ENCODE peak calls at places on chromosome 7, in four cellular contexts. One of them, this sample, is unnamed.

GRCh38 chr7:380226-380550 is 90.2 kb downstream of the FOXL3 start:
- DNase-seq in K562: no peak
- DNase-seq in HCT116: no peak
- DNase-seq in mammary epithelial cell: no peak
- DNase-seq in this sample: no peak

GRCh38 chr7:2834748-2835441 is 9.2 kb downstream of the GNA12 start:
- DNase-seq in mammary epithelial cell: no peak
- DNase-seq in K562: no peak
- DNase-seq in HCT116: no peak
- DNase-seq in this sample: no peak

GRCh38 chr7:26857534-26858228 is 6.7 kb downstream of the SKAP2 start:
- DNase-seq in mammary epithelial cell: peak
- DNase-seq in K562: no peak
- DNase-seq in HCT116: no peak
- DNase-seq in this sample: no peak

GRCh38 chr7:77811895-77812685 is 13.5 kb downstream of the PHTF2 start:
- DNase-seq in K562: no peak
- DNase-seq in mammary epithelial cell: peak
- DNase-seq in HCT116: no peak
- DNase-seq in this sample: peak

GRCh38 chr7:130903358-130903974 is 169.5 kb upstream of the KLF14 start:
- DNase-seq in K562: no peak
- DNase-seq in mammary epithelial cell: peak
- DNase-seq in HCT116: no peak
- DNase-seq in this sample: peak

GRCh38 chr7:36390199-36391090 is 783 bp downstream of the ANLN start:
- DNase-seq in K562: peak
- DNase-seq in HCT116: peak
- DNase-seq in mammary epithelial cell: peak
- DNase-seq in this sample: peak

GRCh38 chr7:35785250-35785649 is 15.6 kb upstream of the SEPTIN7 start:
- DNase-seq in mammary epithelial cell: no peak
- DNase-seq in K562: no peak
- DNase-seq in HCT116: no peak
- DNase-seq in this sample: no peak

GRCh38 chr7:26369519-26370385 is 78.1 kb downstream of the SNX10 start:
- DNase-seq in HCT116: peak
- DNase-seq in mammary epithelial cell: peak
- DNase-seq in K562: peak
- DNase-seq in this sample: peak

GRCh38 chr7:140060788-140061606 is 1.8 kb downstream of the PARP12 start:
- DNase-seq in HCT116: no peak
- DNase-seq in K562: no peak
- DNase-seq in mammary epithelial cell: no peak
- DNase-seq in this sample: peak

GRCh38 chr7:37281368-37282092 is 167.1 kb downstream of the ELMO1 start:
- DNase-seq in HCT116: no peak
- DNase-seq in mammary epithelial cell: no peak
- DNase-seq in K562: no peak
- DNase-seq in this sample: no peak

GRCh38 chr7:103094102-103094501 is 19.2 kb downstream of the ARMC10 start:
- DNase-seq in HCT116: no peak
- DNase-seq in mammary epithelial cell: no peak
- DNase-seq in K562: no peak
- DNase-seq in this sample: no peak

GRCh38 chr7:34451923-34452322 is 206.1 kb upstream of the NPSR1 start:
- DNase-seq in HCT116: no peak
- DNase-seq in mammary epithelial cell: no peak
- DNase-seq in K562: no peak
- DNase-seq in this sample: peak

GRCh38 chr7:20745716-20746115 is 41.0 kb downstream of the SP8 start:
- DNase-seq in mammary epithelial cell: no peak
- DNase-seq in K562: no peak
- DNase-seq in HCT116: no peak
- DNase-seq in this sample: no peak

GRCh38 chr7:5354460-5355279 is 69.0 kb downstream of the TNRC18 start:
- DNase-seq in K562: no peak
- DNase-seq in HCT116: no peak
- DNase-seq in mammary epithelial cell: peak
- DNase-seq in this sample: no peak

GRCh38 chr7:141477866-141478265 is 73.3 kb upstream of the AGK start:
- DNase-seq in HCT116: no peak
- DNase-seq in mammary epithelial cell: no peak
- DNase-seq in K562: no peak
- DNase-seq in this sample: peak

GRCh38 chr7:93055543-93056107 is 62.2 kb downstream of the SAMD9 start:
- DNase-seq in mammary epithelial cell: peak
- DNase-seq in HCT116: no peak
- DNase-seq in K562: no peak
- DNase-seq in this sample: peak

GRCh38 chr7:121341933-121342332 is 13.1 kb downstream of the WNT16 start:
- DNase-seq in HCT116: no peak
- DNase-seq in K562: no peak
- DNase-seq in mammary epithelial cell: no peak
- DNase-seq in this sample: no peak

GRCh38 chr7:129502708-129503685 is 666 bp downstream of the SMKR1 start:
- DNase-seq in K562: no peak
- DNase-seq in HCT116: no peak
- DNase-seq in mammary epithelial cell: no peak
- DNase-seq in this sample: no peak

GRCh38 chr7:136023134-136023869 is 46.1 kb upstream of the MTPN start:
- DNase-seq in mammary epithelial cell: no peak
- DNase-seq in K562: no peak
- DNase-seq in HCT116: no peak
- DNase-seq in this sample: no peak

GRCh38 chr7:105691029-105691691 is 109.9 kb upstream of the EFCAB10 start:
- DNase-seq in HCT116: no peak
- DNase-seq in mammary epithelial cell: no peak
- DNase-seq in K562: no peak
- DNase-seq in this sample: peak

GRCh38 chr7:43584200-43584586 is 1.3 kb downstream of the STK17A start:
- DNase-seq in K562: no peak
- DNase-seq in HCT116: no peak
- DNase-seq in mammary epithelial cell: peak
- DNase-seq in this sample: peak

GRCh38 chr7:143238289-143238995 is 16.6 kb downstream of the TAS2R40 start:
- DNase-seq in HCT116: no peak
- DNase-seq in mammary epithelial cell: no peak
- DNase-seq in K562: no peak
- DNase-seq in this sample: no peak

GRCh38 chr7:140425718-140426117 is 21.9 kb downstream of the RAB19 start:
- DNase-seq in K562: peak
- DNase-seq in HCT116: no peak
- DNase-seq in mammary epithelial cell: no peak
- DNase-seq in this sample: no peak

GRCh38 chr7:66205736-66206080 is 574 bp downstream of the TPST1 start:
- DNase-seq in HCT116: no peak
- DNase-seq in K562: no peak
- DNase-seq in mammary epithelial cell: no peak
- DNase-seq in this sample: no peak

GRCh38 chr7:12768948-12769347 is 81.5 kb downstream of the ARL4A start:
- DNase-seq in mammary epithelial cell: no peak
- DNase-seq in K562: no peak
- DNase-seq in HCT116: no peak
- DNase-seq in this sample: no peak

GRCh38 chr7:100079024-100079560 is 2.4 kb downstream of the ZNF3 start:
- DNase-seq in mammary epithelial cell: no peak
- DNase-seq in HCT116: no peak
- DNase-seq in K562: no peak
- DNase-seq in this sample: no peak

GRCh38 chr7:25777969-25778767 is 373.8 kb upstream of the NFE2L3 start:
- DNase-seq in mammary epithelial cell: no peak
- DNase-seq in K562: no peak
- DNase-seq in HCT116: no peak
- DNase-seq in this sample: no peak

GRCh38 chr7:76507723-76508406 is 2.5 kb upstream of the UPK3B start:
- DNase-seq in mammary epithelial cell: peak
- DNase-seq in HCT116: no peak
- DNase-seq in K562: no peak
- DNase-seq in this sample: no peak

GRCh38 chr7:36029846-36030510 is 123.1 kb upstream of the EEPD1 start:
- DNase-seq in K562: no peak
- DNase-seq in HCT116: no peak
- DNase-seq in mammary epithelial cell: peak
- DNase-seq in this sample: no peak

GRCh38 chr7:28685660-28686417 is 272.3 kb downstream of the TRIL start:
- DNase-seq in HCT116: peak
- DNase-seq in K562: no peak
- DNase-seq in mammary epithelial cell: peak
- DNase-seq in this sample: peak

GRCh38 chr7:28684729-28685211 is 272.5 kb downstream of the CREB5 start:
- DNase-seq in HCT116: no peak
- DNase-seq in K562: no peak
- DNase-seq in mammary epithelial cell: no peak
- DNase-seq in this sample: no peak

GRCh38 chr7:28686418-28686800 is 271.7 kb downstream of the TRIL start:
- DNase-seq in mammary epithelial cell: peak
- DNase-seq in K562: no peak
- DNase-seq in HCT116: no peak
- DNase-seq in this sample: peak

GRCh38 chr7:28687631-28688030 is 270.5 kb downstream of the TRIL start:
- DNase-seq in K562: no peak
- DNase-seq in mammary epithelial cell: no peak
- DNase-seq in HCT116: no peak
- DNase-seq in this sample: no peak

GRCh38 chr7:28685291-28685659 is 272.9 kb downstream of the TRIL start:
- DNase-seq in mammary epithelial cell: no peak
- DNase-seq in HCT116: no peak
- DNase-seq in K562: no peak
- DNase-seq in this sample: no peak
- H3K27ac ChIP-seq in mammary epithelial cell: peak
- H3K27ac ChIP-seq in HCT116: no peak
- H3K27ac ChIP-seq in K562: no peak
- H3K27ac ChIP-seq in this sample: peak

DNA sequence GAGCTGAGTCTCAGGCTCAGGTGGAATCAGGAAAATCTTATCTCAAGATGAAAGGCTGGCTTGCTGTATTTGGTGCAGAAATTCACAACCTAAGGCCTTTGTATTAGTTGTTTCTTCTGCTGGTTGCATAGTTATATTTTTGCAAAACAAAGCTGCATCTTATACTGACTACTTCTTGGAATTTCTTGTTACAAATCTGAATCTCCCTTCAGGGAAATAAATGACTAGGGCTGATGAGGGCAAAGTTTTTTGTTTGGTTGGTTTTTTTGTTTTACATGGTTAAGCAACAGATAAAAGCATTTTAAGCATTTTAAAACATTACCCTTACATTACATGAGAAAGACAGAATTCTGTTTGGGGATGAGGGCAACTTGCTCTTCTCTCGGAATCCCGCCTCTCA is 13.9 kb upstream of the LRRN3 start:
- DNase-seq in mammary epithelial cell: no peak
- DNase-seq in K562: no peak
- DNase-seq in HCT116: no peak
- DNase-seq in this sample: no peak
- TF ChIP-seq CTCF in mammary epithelial cell: no peak
- TF ChIP-seq CTCF in K562: no peak
- TF ChIP-seq CTCF in HCT116: no peak
- TF ChIP-seq CTCF in this sample: no peak

GRCh38 chr7:150974468-150975391 is 3.4 kb downstream of the KCNH2 start:
- DNase-seq in K562: peak
- DNase-seq in HCT116: peak
- DNase-seq in mammary epithelial cell: no peak
- DNase-seq in this sample: no peak
- H3K9ac ChIP-seq in K562: peak
- H3K9ac ChIP-seq in HCT116: peak
- H3K9ac ChIP-seq in mammary epithelial cell: no peak
- H3K9ac ChIP-seq in this sample: no peak

DNA sequence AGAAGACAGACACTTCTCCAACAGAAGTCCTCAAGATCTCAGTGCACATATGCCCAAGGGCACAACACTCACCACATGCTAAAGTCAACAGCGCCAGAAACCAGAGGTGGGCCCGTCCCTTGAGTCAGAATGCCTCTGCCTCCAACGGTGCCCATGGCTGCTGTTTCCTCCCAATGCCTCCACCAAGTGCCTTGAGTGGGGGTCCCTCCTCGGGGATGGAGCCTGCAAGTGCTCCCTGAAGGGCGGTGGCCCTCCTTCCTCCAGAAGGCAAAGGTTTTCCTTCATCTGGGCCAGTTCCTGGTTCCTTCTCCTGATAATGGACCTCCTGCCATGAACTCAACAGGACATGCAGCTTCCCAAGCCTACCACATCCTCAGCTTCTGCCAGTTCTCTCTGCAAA is 58.5 kb downstream of the TNS3 start:
- DNase-seq in HCT116: no peak
- DNase-seq in K562: no peak
- DNase-seq in mammary epithelial cell: no peak
- DNase-seq in this sample: no peak
- H3K27ac ChIP-seq in HCT116: no peak
- H3K27ac ChIP-seq in K562: no peak
- H3K27ac ChIP-seq in mammary epithelial cell: no peak
- H3K27ac ChIP-seq in this sample: no peak

GRCh38 chr7:50795831-50796230 is 13.1 kb upstream of the GRB10 start:
- DNase-seq in mammary epithelial cell: no peak
- DNase-seq in K562: no peak
- DNase-seq in HCT116: no peak
- DNase-seq in this sample: no peak
- TF ChIP-seq CTCF in mammary epithelial cell: peak
- TF ChIP-seq CTCF in K562: no peak
- TF ChIP-seq CTCF in HCT116: peak
- TF ChIP-seq CTCF in this sample: no peak

GRCh38 chr7:158782638-158783490 is 46.4 kb downstream of the ESYT2 start:
- DNase-seq in HCT116: no peak
- DNase-seq in K562: no peak
- DNase-seq in mammary epithelial cell: no peak
- DNase-seq in this sample: no peak
- H3K9ac ChIP-seq in HCT116: no peak
- H3K9ac ChIP-seq in K562: no peak
- H3K9ac ChIP-seq in mammary epithelial cell: no peak
- H3K9ac ChIP-seq in this sample: no peak

DNA sequence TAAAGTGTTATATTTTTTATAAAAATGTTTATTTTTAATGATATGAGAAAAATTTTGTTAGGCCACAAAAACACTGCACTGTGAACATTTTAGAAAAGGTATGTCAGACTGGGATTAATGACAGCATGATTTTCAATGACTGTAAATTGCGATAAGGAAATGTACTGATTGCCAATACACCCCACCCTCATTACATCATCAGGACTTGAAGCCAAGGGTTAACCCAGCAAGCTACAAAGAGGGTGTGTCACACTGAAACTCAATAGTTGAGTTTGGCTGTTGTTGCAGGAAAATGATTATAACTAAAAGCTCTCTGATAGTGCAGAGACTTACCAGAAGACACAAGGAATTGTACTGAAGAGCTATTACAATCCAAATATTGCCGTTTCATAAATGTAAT is 64.8 kb upstream of the CAPZA2 start:
- DNase-seq in HCT116: no peak
- DNase-seq in K562: no peak
- DNase-seq in mammary epithelial cell: peak
- DNase-seq in this sample: peak
- H3K27ac ChIP-seq in HCT116: peak
- H3K27ac ChIP-seq in K562: no peak
- H3K27ac ChIP-seq in mammary epithelial cell: no peak
- H3K27ac ChIP-seq in this sample: no peak

This sample was measured in fibroblast of lung.